ENCODE peak calls at places on chromosomes 6 and 20, in four cellular contexts. One of them, this sample, is unnamed.

GRCh38 chr6:52423971-52424381 is 3.8 kb downstream of the EFHC1 start:
- DNase-seq in activated T-cell treated with anti-CD3 and anti-CD28 coated beads, Interleukin-2, amount 50 U/mL, for 4 hours: no peak
- DNase-seq in H54: peak; percentile 49
- DNase-seq in pons: no peak
- DNase-seq in this sample: no peak

GRCh38 chr6:169794317-169795055 is 43.1 kb downstream of the ERMARD start:
- DNase-seq in activated T-cell treated with anti-CD3 and anti-CD28 coated beads, Interleukin-2, amount 50 U/mL, for 4 hours: no peak
- DNase-seq in H54: no peak
- DNase-seq in pons: no peak
- DNase-seq in this sample: no peak

GRCh38 chr6:56046576-56046975 is 171.2 kb upstream of the BMP5 start:
- DNase-seq in pons: no peak
- DNase-seq in activated T-cell treated with anti-CD3 and anti-CD28 coated beads, Interleukin-2, amount 50 U/mL, for 4 hours: no peak
- DNase-seq in H54: peak; percentile 17
- DNase-seq in this sample: no peak

GRCh38 chr20:63457737-63458136 is 14.7 kb downstream of the KCNQ2 start:
- DNase-seq in pons: no peak
- DNase-seq in activated T-cell treated with anti-CD3 and anti-CD28 coated beads, Interleukin-2, amount 50 U/mL, for 4 hours: no peak
- DNase-seq in H54: peak; percentile 99
- DNase-seq in this sample: no peak

GRCh38 chr20:41969656-41970055 is 351.5 kb upstream of the CHD6 start:
- DNase-seq in activated T-cell treated with anti-CD3 and anti-CD28 coated beads, Interleukin-2, amount 50 U/mL, for 4 hours: no peak
- DNase-seq in pons: no peak
- DNase-seq in H54: no peak
- DNase-seq in this sample: peak; percentile 2

GRCh38 chr20:48523191-48523757 is 304.5 kb downstream of the PREX1 start:
- DNase-seq in H54: peak; percentile 49
- DNase-seq in pons: no peak
- DNase-seq in activated T-cell treated with anti-CD3 and anti-CD28 coated beads, Interleukin-2, amount 50 U/mL, for 4 hours: no peak
- DNase-seq in this sample: no peak

GRCh38 chr6:14149053-14149746 is 31.6 kb downstream of the CD83 start:
- DNase-seq in activated T-cell treated with anti-CD3 and anti-CD28 coated beads, Interleukin-2, amount 50 U/mL, for 4 hours: no peak
- DNase-seq in pons: peak; percentile 54
- DNase-seq in H54: no peak
- DNase-seq in this sample: no peak

GRCh38 chr6:135183532-135184440 is 2.7 kb downstream of the MYB start:
- DNase-seq in pons: no peak
- DNase-seq in activated T-cell treated with anti-CD3 and anti-CD28 coated beads, Interleukin-2, amount 50 U/mL, for 4 hours: peak; percentile 76
- DNase-seq in H54: no peak
- DNase-seq in this sample: peak; percentile 22

GRCh38 chr20:58223358-58223941 is 5.0 kb downstream of the ANKRD60 start:
- DNase-seq in pons: no peak
- DNase-seq in H54: no peak
- DNase-seq in activated T-cell treated with anti-CD3 and anti-CD28 coated beads, Interleukin-2, amount 50 U/mL, for 4 hours: no peak
- DNase-seq in this sample: no peak

GRCh38 chr6:44386929-44387345 is 569 bp upstream of the CDC5L start:
- DNase-seq in activated T-cell treated with anti-CD3 and anti-CD28 coated beads, Interleukin-2, amount 50 U/mL, for 4 hours: no peak
- DNase-seq in H54: peak; percentile 19
- DNase-seq in pons: no peak
- DNase-seq in this sample: no peak

GRCh38 chr6:158784505-158784904 is 34.7 kb downstream of the EZR start:
- DNase-seq in activated T-cell treated with anti-CD3 and anti-CD28 coated beads, Interleukin-2, amount 50 U/mL, for 4 hours: no peak
- DNase-seq in pons: no peak
- DNase-seq in H54: peak; percentile 49
- DNase-seq in this sample: no peak

GRCh38 chr20:12171927-12172581 is 254.4 kb downstream of the BTBD3 start:
- DNase-seq in pons: peak; percentile 29
- DNase-seq in activated T-cell treated with anti-CD3 and anti-CD28 coated beads, Interleukin-2, amount 50 U/mL, for 4 hours: no peak
- DNase-seq in H54: no peak
- DNase-seq in this sample: no peak

GRCh38 chr6:38639498-38640215 is at the start of gene BTBD9:
- DNase-seq in pons: peak; percentile 66
- DNase-seq in activated T-cell treated with anti-CD3 and anti-CD28 coated beads, Interleukin-2, amount 50 U/mL, for 4 hours: peak; percentile 68
- DNase-seq in H54: peak; percentile 76
- DNase-seq in this sample: peak; percentile 86

GRCh38 chr6:45426251-45426650 is 48.5 kb upstream of the SUPT3H start:
- DNase-seq in H54: no peak
- DNase-seq in pons: no peak
- DNase-seq in activated T-cell treated with anti-CD3 and anti-CD28 coated beads, Interleukin-2, amount 50 U/mL, for 4 hours: no peak
- DNase-seq in this sample: no peak

GRCh38 chr20:13884803-13885202 is 100.0 kb downstream of the NDUFAF5 start:
- DNase-seq in activated T-cell treated with anti-CD3 and anti-CD28 coated beads, Interleukin-2, amount 50 U/mL, for 4 hours: no peak
- DNase-seq in pons: no peak
- DNase-seq in H54: no peak
- DNase-seq in this sample: no peak

GRCh38 chr6:84728602-84729001 is 35.8 kb downstream of the TBX18 start:
- DNase-seq in pons: no peak
- DNase-seq in H54: no peak
- DNase-seq in activated T-cell treated with anti-CD3 and anti-CD28 coated beads, Interleukin-2, amount 50 U/mL, for 4 hours: no peak
- DNase-seq in this sample: no peak